ENCODE peak calls at places on chromosomes 7 and 10, in five cellular contexts. G is GM23248, I is PC-9, T is neural progenitor cell, V is astrocyte. L is an unnamed sample.

GRCh38 chr7:28093617-28094232 is 86.9 kb downstream of the JAZF1 start:
- DNase-seq in G (peak; percentile 80), I (peak; percentile 88), T (peak; percentile 90), V (no peak), L (no peak)

GRCh38 chr10:86048973-86049372 is 317.6 kb downstream of the GRID1 start:
- DNase-seq in G (no peak), I (no peak), T (no peak), V (no peak), L (no peak)

GRCh38 chr10:125742465-125742864 is 23.0 kb downstream of the EDRF1 start:
- DNase-seq in G (peak; percentile 39), I (no peak), T (no peak), V (no peak), L (no peak)

GRCh38 chr10:102120142-102120986 is at the start of gene LDB1:
- DNase-seq in G (peak; percentile 84), I (peak; percentile 60), T (peak; percentile 93), V (peak; percentile 57), L (no peak)

GRCh38 chr7:157585113-157585861 is 248.5 kb downstream of the DNAJB6 start:
- DNase-seq in G (no peak), I (no peak), T (peak; percentile 24), V (no peak), L (no peak)

GRCh38 chr7:101294039-101294831 is 27.4 kb downstream of the IFT22 start:
- DNase-seq in G (no peak), I (no peak), T (no peak), V (no peak), L (no peak)

GRCh38 chr7:137130751-137131158 is 212.8 kb downstream of the PTN start:
- DNase-seq in G (peak; percentile 76), I (peak; percentile 53), T (no peak), V (peak; percentile 94), L (no peak)

GRCh38 chr7:112129655-112130323 is 76.4 kb downstream of the DOCK4 start:
- DNase-seq in G (no peak), I (no peak), T (no peak), V (no peak), L (no peak)

GRCh38 chr7:101650579-101651081 is 21.5 kb upstream of the MYL10 start:
- DNase-seq in G (peak; percentile 22), I (no peak), T (no peak), V (no peak), L (no peak)

GRCh38 chr7:149855368-149856305 is 17.5 kb downstream of the ZNF862 start:
- DNase-seq in G (peak; percentile 52), I (peak; percentile 78), T (peak; percentile 49), V (peak; percentile 90), L (peak; percentile 82)

GRCh38 chr10:97081621-97082235 is 104.0 kb downstream of the SLIT1 start:
- DNase-seq in G (peak; percentile 72), I (peak; percentile 31), T (peak; percentile 91), V (peak; percentile 37), L (no peak)

GRCh38 chr7:148575640-148576411 is 14.7 kb upstream of the C7orf33 start:
- DNase-seq in G (peak; percentile 81), I (peak; percentile 72), T (peak; percentile 69), V (peak; percentile 15), L (peak; percentile 22)

GRCh38 chr7:128036226-128036940 is 5.1 kb upstream of the LRRC4 start:
- DNase-seq in G (no peak), I (no peak), T (no peak), V (no peak), L (no peak)

GRCh38 chr10:15374561-15374960 is 3.5 kb upstream of the FAM171A1 start:
- DNase-seq in G (no peak), I (no peak), T (no peak), V (no peak), L (no peak)

GRCh38 chr7:117072620-117073118 is 119.4 kb downstream of the ST7 start:
- DNase-seq in G (peak; percentile 83), I (no peak), T (peak; percentile 52), V (peak; percentile 88), L (no peak)

GRCh38 chr10:122460891-122461293 is 461 bp upstream of the HTRA1 start:
- DNase-seq in G (peak; percentile 36), I (no peak), T (no peak), V (no peak), L (no peak)
- H3K27ac ChIP-seq in G (no peak overlapping the region), I (no peak overlapping the region), T (no peak overlapping the region), V (no peak overlapping the region), L (no peak overlapping the region)

DNA sequence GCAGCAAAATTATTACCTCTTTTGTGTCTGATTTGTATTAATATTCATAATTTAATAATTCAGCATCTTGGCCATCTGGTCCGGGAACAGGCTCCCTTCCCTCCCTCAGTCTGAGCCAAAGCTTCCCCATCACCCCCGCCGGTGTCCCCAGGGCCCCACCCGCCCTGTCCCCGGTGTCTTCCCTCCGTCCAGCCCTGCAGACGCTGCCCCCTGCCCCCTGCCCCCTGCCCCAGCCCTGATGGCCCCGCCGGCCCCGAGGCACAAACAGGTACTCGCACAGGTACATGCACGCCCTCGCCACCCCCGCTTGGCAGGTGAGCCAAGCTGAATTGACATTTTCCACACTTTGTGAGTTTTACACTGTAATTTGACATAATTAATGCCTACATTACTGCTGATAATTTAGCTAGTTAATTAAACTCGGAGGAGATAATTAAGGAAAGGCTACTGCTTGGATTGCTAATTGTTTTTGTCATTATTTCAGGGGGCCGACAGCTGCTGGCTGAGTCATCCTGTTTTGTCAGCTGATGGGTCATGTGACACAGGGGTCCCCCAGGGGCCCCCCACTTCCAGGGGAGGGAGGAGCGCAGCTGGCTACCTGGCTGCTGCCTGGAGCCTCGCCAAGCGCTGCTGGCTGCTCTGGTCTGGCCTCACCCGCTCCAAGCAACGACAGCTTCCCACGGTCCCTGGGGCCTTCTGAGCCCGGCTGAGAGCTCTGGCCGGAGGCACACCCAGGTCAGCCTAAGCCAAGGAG is 36.6 kb downstream of the MICALL2 start:
- DNase-seq in G (peak; percentile 22), I (no peak), T (no peak), V (no peak), L (no peak)
- TF ChIP-seq EZH2 in G (no peak), I (no peak), T (no peak), V (no peak), L (no peak)

GRCh38 chr7:121186746-121187145 is 142.1 kb upstream of the WNT16 start:
- DNase-seq in G (no peak), I (no peak), T (no peak), V (no peak), L (no peak)

GRCh38 chr7:121187676-121188075 is 141.1 kb upstream of the WNT16 start:
- DNase-seq in G (peak; percentile 17), I (no peak), T (no peak), V (no peak), L (no peak)

GRCh38 chr7:121182281-121182680 is 146.5 kb upstream of the WNT16 start:
- DNase-seq in G (no peak), I (no peak), T (no peak), V (no peak), L (no peak)

GRCh38 chr7:121182902-121183301 is 145.9 kb upstream of the WNT16 start:
- DNase-seq in G (peak; percentile 17), I (no peak), T (no peak), V (no peak), L (no peak)

GRCh38 chr7:121187222-121187621 is 141.6 kb upstream of the WNT16 start:
- DNase-seq in G (no peak), I (no peak), T (no peak), V (no peak), L (no peak)
- H3K27ac ChIP-seq in G (no peak overlapping the region), I (no peak overlapping the region), T (no peak overlapping the region), V (no peak overlapping the region), L (no peak overlapping the region)

GRCh38 chr10:8036521-8037198 is 17.8 kb upstream of the GATA3 start:
- DNase-seq in G (no peak), I (no peak), T (no peak), V (no peak), L (no peak)
- TF ChIP-seq EZH2 in G (no peak), I (no peak), T (peak; percentile 16), V (no peak), L (no peak)

GRCh38 chr10:43338117-43338516 is 33.3 kb upstream of the FXYD4 start:
- DNase-seq in G (no peak), I (no peak), T (no peak), V (no peak), L (no peak)

GRCh38 chr10:43340619-43341018 is 30.8 kb upstream of the FXYD4 start:
- DNase-seq in G (no peak), I (peak; percentile 74), T (no peak), V (peak; percentile 59), L (no peak)

GRCh38 chr10:43341450-43341849 is 30.0 kb upstream of the FXYD4 start:
- DNase-seq in G (no peak), I (no peak), T (no peak), V (no peak), L (no peak)

GRCh38 chr10:43339136-43339535 is 32.3 kb upstream of the FXYD4 start:
- DNase-seq in G (no peak), I (no peak), T (no peak), V (no peak), L (no peak)

DNA sequence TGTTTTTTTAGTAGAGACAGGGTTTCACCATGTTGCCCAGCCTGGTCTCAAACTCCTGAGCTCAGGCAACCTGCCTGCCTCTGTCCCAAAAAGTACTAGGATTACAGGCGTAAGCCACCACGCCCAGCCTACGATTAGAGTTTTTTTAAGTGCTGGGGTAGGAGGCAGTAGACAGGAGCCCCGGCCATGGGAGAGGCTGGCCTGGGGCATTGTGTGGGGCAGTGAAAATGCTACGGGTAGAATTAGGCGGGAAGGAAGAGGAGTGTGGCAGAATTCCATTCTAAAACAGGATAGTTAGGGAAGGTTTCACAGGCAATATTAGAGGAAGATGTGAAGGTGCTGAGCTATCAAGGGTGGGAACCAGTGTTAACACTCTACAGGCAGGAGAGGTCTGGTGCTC is 31.3 kb upstream of the FXYD4 start:
- DNase-seq in G (no peak), I (no peak), T (no peak), V (no peak), L (no peak)
- H3K27ac ChIP-seq in G (no peak overlapping the region), I (no peak overlapping the region), T (no peak overlapping the region), V (no peak overlapping the region), L (no peak overlapping the region)

GRCh38 chr10:43691503-43691902 is 42.8 kb upstream of the ZNF32 start:
- DNase-seq in G (peak; percentile 74), I (no peak), T (no peak), V (no peak), L (no peak)

GRCh38 chr10:43689618-43689954 is 40.9 kb upstream of the ZNF32 start:
- DNase-seq in G (peak; percentile 58), I (no peak), T (peak; percentile 44), V (peak; percentile 51), L (no peak)

GRCh38 chr10:43689007-43689491 is 40.4 kb upstream of the ZNF32 start:
- DNase-seq in G (no peak), I (no peak), T (no peak), V (no peak), L (no peak)

GRCh38 chr10:43688348-43688892 is 39.7 kb upstream of the ZNF32 start:
- DNase-seq in G (no peak), I (no peak), T (no peak), V (peak; percentile 46), L (no peak)

GRCh38 chr10:43689955-43690771 is 41.5 kb upstream of the ZNF32 start:
- DNase-seq in G (peak; percentile 89), I (peak; percentile 54), T (peak; percentile 87), V (peak; percentile 65), L (no peak)
- TF ChIP-seq EZH2 in G (no peak), I (no peak), T (peak; percentile 68), V (no peak), L (no peak)